ENCODE peak calls at places on chromosomes 12 and 14, in ten cellular contexts. G is MM.1S, I is GM23248, A is DND-41, U is neural progenitor cell, L is astrocyte, K is hepatocyte, E is IMR-90, T is PC-9, X is H9. R is an unnamed sample.

GRCh38 chr14:61151276-61151675 is 129.9 kb downstream of the TMEM30B start:
- DNase-seq in A (no peak), E (peak; percentile 24), X (no peak), U (no peak), L (no peak), G (no peak), T (no peak), K (no peak), I (peak; percentile 24), R (no peak)

GRCh38 chr12:7907009-7907408 is 29.0 kb downstream of the SLC2A3 start:
- DNase-seq in G (no peak), A (no peak), K (peak; percentile 82), U (peak; percentile 51), E (peak; percentile 61), X (peak; percentile 80), T (peak; percentile 81), I (peak; percentile 52), L (peak; percentile 31), R (peak; percentile 14)

GRCh38 chr12:70186436-70186835 is 56.8 kb upstream of the CNOT2 start:
- DNase-seq in I (no peak), U (no peak), K (no peak), X (no peak), G (no peak), A (no peak), T (no peak), L (no peak), E (no peak), R (no peak)

GRCh38 chr14:64937176-64937820 is 5.2 kb downstream of the GPX2 start:
- DNase-seq in U (no peak), X (no peak), A (no peak), I (no peak), E (peak; percentile 18), T (no peak), K (no peak), L (no peak), G (peak; percentile 62), R (no peak)

GRCh38 chr12:132276720-132277373 is 52.5 kb downstream of the GALNT9 start:
- DNase-seq in X (no peak), E (no peak), I (no peak), L (no peak), K (no peak), T (no peak), U (no peak), A (no peak), G (no peak), R (no peak)

GRCh38 chr12:6345319-6346071 is 3.6 kb upstream of the TNFRSF1A start:
- DNase-seq in E (peak; percentile 99), U (no peak), A (no peak), T (peak; percentile 76), X (no peak), L (peak; percentile 97), K (peak; percentile 88), G (no peak), I (peak; percentile 96), R (peak; percentile 53)

GRCh38 chr14:100566586-100566985 is 20.6 kb downstream of the BEGAIN start:
- DNase-seq in L (no peak), A (no peak), I (no peak), K (no peak), X (no peak), U (no peak), E (no peak), T (no peak), G (no peak), R (no peak)

GRCh38 chr12:54356951-54357356 is 7.3 kb downstream of the GPR84 start:
- DNase-seq in T (no peak), G (no peak), A (no peak), I (no peak), U (peak; percentile 43), K (no peak), L (no peak), X (peak; percentile 57), E (no peak), R (no peak)

GRCh38 chr12:112419269-112420133 is 754 bp downstream of the PTPN11 start:
- DNase-seq in U (peak; percentile 75), I (peak; percentile 93), G (peak; percentile 19), L (peak; percentile 67), K (peak; percentile 87), A (no peak), T (peak; percentile 74), E (peak; percentile 82), X (peak; percentile 73), R (no peak)

GRCh38 chr12:28265435-28266042 is 75.3 kb downstream of the CCDC91 start:
- DNase-seq in T (no peak), E (no peak), A (no peak), U (no peak), G (no peak), K (no peak), X (no peak), I (no peak), L (peak; percentile 39), R (no peak)

GRCh38 chr12:42779186-42779859 is 189.8 kb upstream of the PRICKLE1 start:
- DNase-seq in L (peak; percentile 41), T (no peak), I (peak; percentile 92), X (no peak), A (no peak), G (no peak), K (no peak), E (peak; percentile 63), U (no peak), R (no peak)

GRCh38 chr12:14630793-14631192 is 63.1 kb upstream of the PLBD1 start:
- DNase-seq in T (no peak), A (no peak), I (no peak), X (no peak), E (no peak), U (no peak), K (no peak), L (no peak), G (no peak), R (no peak)

GRCh38 chr14:88325883-88326282 is 2.8 kb upstream of the KCNK10 start:
- DNase-seq in T (no peak), A (no peak), E (no peak), K (no peak), U (no peak), X (no peak), I (no peak), G (no peak), L (no peak), R (no peak)

GRCh38 chr14:60090864-60091519 is 731 bp upstream of the PCNX4 start:
- DNase-seq in K (peak; percentile 61), X (no peak), E (peak; percentile 64), T (peak; percentile 57), I (peak; percentile 74), G (peak; percentile 20), L (peak; percentile 71), A (peak; percentile 41), U (peak; percentile 49), R (peak; percentile 50)

GRCh38 chr12:74424778-74425177 is 112.9 kb upstream of the ATXN7L3B start:
- DNase-seq in K (no peak), E (no peak), L (no peak), I (no peak), X (no peak), U (no peak), G (no peak), A (no peak), T (no peak), R (no peak)

GRCh38 chr14:100410056-100410565 is 87.0 kb downstream of the SLC25A47 start:
- DNase-seq in T (no peak), E (peak; percentile 67), X (peak; percentile 61), L (peak; percentile 85), K (no peak), U (peak; percentile 49), A (no peak), G (no peak), I (no peak), R (no peak)

GRCh38 chr12:64178122-64178521 is 44.0 kb downstream of the KICS2 start:
- DNase-seq in G (no peak), L (peak; percentile 94), X (no peak), K (peak; percentile 13), A (no peak), T (no peak), I (peak; percentile 85), E (peak; percentile 96), U (no peak), R (no peak)

DNA sequence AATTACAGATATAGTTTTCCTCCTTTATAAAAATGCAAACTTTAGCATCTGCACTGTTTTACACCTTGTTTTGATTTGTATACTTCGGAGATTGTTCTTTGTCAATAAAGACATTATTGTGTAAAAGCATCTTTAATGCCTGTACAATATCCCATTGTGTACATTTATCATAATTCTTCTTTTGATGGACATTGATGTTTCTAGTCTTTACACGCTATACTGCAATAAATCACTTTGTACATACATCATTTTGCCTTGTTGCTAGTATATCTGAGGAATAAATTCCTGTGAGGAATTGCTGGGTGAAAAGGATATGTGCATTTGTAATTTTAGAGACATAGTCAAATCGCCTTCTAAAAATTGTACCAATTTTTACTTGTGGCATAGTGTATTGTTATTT is 30.4 kb downstream of the WDR20 start:
- DNase-seq in U (no peak), L (no peak), T (no peak), A (no peak), I (no peak), G (no peak), E (no peak), X (no peak), K (no peak), R (no peak)
- H4K20me1 ChIP-seq in U (peaks cover 43% of the 10 kb centered on the region), L (peaks cover 59% of the 10 kb centered on the region), T (peaks cover 40% of the 10 kb centered on the region), A (peaks cover 9% of the 10 kb centered on the region), I (peaks cover 12% of the 10 kb centered on the region), G (no peaks in the 10 kb centered on the region), E (peaks cover 25% of the 10 kb centered on the region), X (no peaks in the 10 kb centered on the region), K (peaks cover 49% of the 10 kb centered on the region), R (peaks cover 7% of the 10 kb centered on the region)

GRCh38 chr12:108704527-108704926 is 26.8 kb downstream of the CORO1C start:
- DNase-seq in T (no peak), A (no peak), E (no peak), X (no peak), G (peak; percentile 41), K (peak; percentile 49), I (no peak), L (no peak), U (no peak), R (no peak)
- H4K20me1 ChIP-seq in T (no peaks in the 10 kb centered on the region), A (peaks cover 28% of the 10 kb centered on the region), E (peaks cover 95% of the 10 kb centered on the region), X (peaks cover 2% of the 10 kb centered on the region), G (no peaks in the 10 kb centered on the region), K (peaks cover 36% of the 10 kb centered on the region), I (peaks cover 15% of the 10 kb centered on the region), L (peaks cover 77% of the 10 kb centered on the region), U (peaks cover 78% of the 10 kb centered on the region), R (no peaks in the 10 kb centered on the region)

GRCh38 chr12:11688831-11689230 is 39.4 kb downstream of the ETV6 start:
- DNase-seq in U (no peak), E (peak; percentile 55), L (peak; percentile 35), A (no peak), G (no peak), I (peak; percentile 32), T (no peak), K (no peak), X (no peak), R (no peak)
- H4K20me1 ChIP-seq in U (no peaks in the 10 kb centered on the region), E (peaks cover 41% of the 10 kb centered on the region), L (peaks cover 84% of the 10 kb centered on the region), A (peaks cover 70% of the 10 kb centered on the region), G (no peaks in the 10 kb centered on the region), I (no peaks in the 10 kb centered on the region), T (peaks cover 3% of the 10 kb centered on the region), K (no peaks in the 10 kb centered on the region), X (no peaks in the 10 kb centered on the region), R (no peaks in the 10 kb centered on the region)

DNA sequence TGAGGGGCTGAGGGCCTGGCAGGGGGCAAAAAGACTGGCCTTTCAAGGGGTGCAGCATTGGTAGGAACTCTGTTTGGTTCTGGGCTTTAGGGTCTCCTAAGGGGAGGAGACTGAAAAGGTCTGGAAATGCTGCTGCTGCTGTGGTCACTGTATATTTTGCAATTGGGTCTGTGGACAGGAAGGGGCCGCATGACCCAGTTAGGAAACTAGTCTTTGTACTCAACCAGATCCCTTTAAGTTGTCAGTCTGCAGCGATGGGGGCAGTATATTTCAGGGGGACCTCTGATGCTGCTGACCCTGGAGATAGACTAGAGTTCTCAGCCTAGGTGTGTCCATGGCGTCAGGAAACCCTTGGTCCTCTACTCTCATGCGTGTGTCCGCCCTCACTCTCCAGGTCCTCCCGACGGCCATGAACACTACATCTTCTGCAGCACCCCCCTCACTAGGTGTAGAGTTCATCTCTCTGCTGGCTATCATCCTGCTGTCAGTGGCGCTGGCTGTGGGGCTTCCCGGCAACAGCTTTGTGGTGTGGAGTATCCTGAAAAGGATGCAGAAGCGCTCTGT is 4.0 kb downstream of the LTB4R start:
- DNase-seq in T (no peak), A (no peak), E (no peak), K (no peak), X (no peak), L (no peak), U (no peak), G (no peak), I (no peak), R (no peak)
- H4K20me1 ChIP-seq in T (no peaks in the 10 kb centered on the region), A (no peaks in the 10 kb centered on the region), E (no peaks in the 10 kb centered on the region), K (no peaks in the 10 kb centered on the region), X (no peaks in the 10 kb centered on the region), L (peaks cover 14% of the 10 kb centered on the region), U (no peaks in the 10 kb centered on the region), G (no peaks in the 10 kb centered on the region), I (no peaks in the 10 kb centered on the region), R (no peaks in the 10 kb centered on the region)

R was measured in OCI-LY7.